ENCODE peak calls at places on chromosomes 7 and 10, in seven cellular contexts. One of them, this sample, is unnamed.

GRCh38 chr7:92255308-92255707 is 9.5 kb downstream of the ANKIB1 start:
- DNase-seq in GM20000: no peak
- DNase-seq in lower lobe of right lung: no peak
- DNase-seq in heart left ventricle: no peak
- DNase-seq in cardiac fibroblast: peak; percentile 85
- DNase-seq in body of pancreas: no peak
- DNase-seq in endothelial cell of umbilical vein: no peak
- DNase-seq in this sample: peak; percentile 12

GRCh38 chr7:2624293-2624881 is 7.4 kb upstream of the TTYH3 start:
- DNase-seq in GM20000: no peak
- DNase-seq in lower lobe of right lung: no peak
- DNase-seq in heart left ventricle: no peak
- DNase-seq in cardiac fibroblast: no peak
- DNase-seq in body of pancreas: no peak
- DNase-seq in endothelial cell of umbilical vein: no peak
- DNase-seq in this sample: no peak

GRCh38 chr7:100248483-100248882 is 28.7 kb downstream of the PVRIG start:
- DNase-seq in GM20000: no peak
- DNase-seq in lower lobe of right lung: no peak
- DNase-seq in heart left ventricle: no peak
- DNase-seq in cardiac fibroblast: no peak
- DNase-seq in body of pancreas: no peak
- DNase-seq in endothelial cell of umbilical vein: no peak
- DNase-seq in this sample: no peak

GRCh38 chr7:111083423-111083822 is 7.5 kb upstream of the LRRN3 start:
- DNase-seq in GM20000: peak; percentile 64
- DNase-seq in lower lobe of right lung: no peak
- DNase-seq in heart left ventricle: no peak
- DNase-seq in cardiac fibroblast: no peak
- DNase-seq in body of pancreas: no peak
- DNase-seq in endothelial cell of umbilical vein: peak; percentile 68
- DNase-seq in this sample: peak; percentile 52

GRCh38 chr7:101988513-101988912 is 171.1 kb downstream of the CUX1 start:
- DNase-seq in GM20000: no peak
- DNase-seq in lower lobe of right lung: no peak
- DNase-seq in heart left ventricle: no peak
- DNase-seq in cardiac fibroblast: no peak
- DNase-seq in body of pancreas: no peak
- DNase-seq in endothelial cell of umbilical vein: no peak
- DNase-seq in this sample: no peak

GRCh38 chr10:112278871-112279270 is 4.3 kb upstream of the TECTB start:
- DNase-seq in GM20000: no peak
- DNase-seq in lower lobe of right lung: no peak
- DNase-seq in heart left ventricle: no peak
- DNase-seq in cardiac fibroblast: no peak
- DNase-seq in body of pancreas: no peak
- DNase-seq in endothelial cell of umbilical vein: no peak
- DNase-seq in this sample: no peak

GRCh38 chr7:1555813-1556540 is at the start of gene TMEM184A:
- DNase-seq in GM20000: peak; percentile 76
- DNase-seq in lower lobe of right lung: peak; percentile 87
- DNase-seq in heart left ventricle: no peak
- DNase-seq in cardiac fibroblast: no peak
- DNase-seq in body of pancreas: peak; percentile 98
- DNase-seq in endothelial cell of umbilical vein: no peak
- DNase-seq in this sample: no peak

GRCh38 chr7:119028736-119029135 is 804.2 kb downstream of the ANKRD7 start:
- DNase-seq in GM20000: no peak
- DNase-seq in lower lobe of right lung: no peak
- DNase-seq in heart left ventricle: no peak
- DNase-seq in cardiac fibroblast: no peak
- DNase-seq in body of pancreas: no peak
- DNase-seq in endothelial cell of umbilical vein: no peak
- DNase-seq in this sample: no peak

GRCh38 chr7:101108961-101109360 is 17.9 kb upstream of the SERPINE1 start:
- DNase-seq in GM20000: no peak
- DNase-seq in lower lobe of right lung: no peak
- DNase-seq in heart left ventricle: no peak
- DNase-seq in cardiac fibroblast: no peak
- DNase-seq in body of pancreas: no peak
- DNase-seq in endothelial cell of umbilical vein: peak; percentile 60
- DNase-seq in this sample: no peak

GRCh38 chr10:108784534-108784933 is 1138.8 kb downstream of the XPNPEP1 start:
- DNase-seq in GM20000: no peak
- DNase-seq in lower lobe of right lung: no peak
- DNase-seq in heart left ventricle: no peak
- DNase-seq in cardiac fibroblast: no peak
- DNase-seq in body of pancreas: no peak
- DNase-seq in endothelial cell of umbilical vein: no peak
- DNase-seq in this sample: no peak

GRCh38 chr10:6411424-6411823 is 168.7 kb downstream of the PRKCQ start:
- DNase-seq in GM20000: no peak
- DNase-seq in lower lobe of right lung: no peak
- DNase-seq in heart left ventricle: no peak
- DNase-seq in cardiac fibroblast: no peak
- DNase-seq in body of pancreas: no peak
- DNase-seq in endothelial cell of umbilical vein: no peak
- DNase-seq in this sample: no peak

GRCh38 chr7:5695037-5695708 is 86.3 kb downstream of the RNF216 start:
- DNase-seq in GM20000: peak; percentile 61
- DNase-seq in lower lobe of right lung: no peak
- DNase-seq in heart left ventricle: peak; percentile 59
- DNase-seq in cardiac fibroblast: peak; percentile 78
- DNase-seq in body of pancreas: peak; percentile 21
- DNase-seq in endothelial cell of umbilical vein: no peak
- DNase-seq in this sample: no peak

GRCh38 chr10:86708068-86708782 is 39.9 kb downstream of the LDB3 start:
- DNase-seq in GM20000: no peak
- DNase-seq in lower lobe of right lung: no peak
- DNase-seq in heart left ventricle: no peak
- DNase-seq in cardiac fibroblast: no peak
- DNase-seq in body of pancreas: no peak
- DNase-seq in endothelial cell of umbilical vein: no peak
- DNase-seq in this sample: no peak

GRCh38 chr10:100878291-100878910 is 34.4 kb upstream of the SLF2 start:
- DNase-seq in GM20000: peak; percentile 62
- DNase-seq in lower lobe of right lung: no peak
- DNase-seq in heart left ventricle: peak; percentile 36
- DNase-seq in cardiac fibroblast: peak; percentile 83
- DNase-seq in body of pancreas: peak; percentile 48
- DNase-seq in endothelial cell of umbilical vein: peak; percentile 57
- DNase-seq in this sample: peak; percentile 44

GRCh38 chr7:151459726-151460473 is 20.0 kb upstream of the CRYGN start:
- DNase-seq in GM20000: no peak
- DNase-seq in lower lobe of right lung: peak; percentile 72
- DNase-seq in heart left ventricle: peak; percentile 77
- DNase-seq in cardiac fibroblast: peak; percentile 98
- DNase-seq in body of pancreas: peak; percentile 81
- DNase-seq in endothelial cell of umbilical vein: peak; percentile 86
- DNase-seq in this sample: peak; percentile 76

DNA sequence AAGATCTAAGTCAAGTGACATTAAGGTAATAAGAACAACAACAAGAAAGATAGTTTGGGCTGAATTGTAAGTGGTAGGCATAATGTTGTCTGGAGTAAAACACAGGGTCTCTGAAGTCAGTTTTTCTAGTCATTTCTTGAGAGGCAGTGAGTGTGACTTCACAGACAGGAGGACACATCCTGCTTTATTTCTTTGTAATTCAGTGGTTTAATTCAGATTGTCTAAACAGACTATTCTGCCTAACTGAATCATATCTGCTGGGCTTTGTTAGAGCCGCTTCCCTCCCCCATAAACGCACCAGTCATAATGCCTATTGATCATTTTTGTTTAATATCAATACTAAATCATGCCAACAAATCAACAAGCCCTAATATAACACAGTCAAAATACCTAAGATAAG is 46.8 kb downstream of the AGK start:
- DNase-seq in GM20000: no peak
- DNase-seq in lower lobe of right lung: no peak
- DNase-seq in heart left ventricle: no peak
- DNase-seq in cardiac fibroblast: no peak
- DNase-seq in body of pancreas: no peak
- DNase-seq in endothelial cell of umbilical vein: no peak
- DNase-seq in this sample: no peak
- TF ChIP-seq CTCF in GM20000: no peak
- TF ChIP-seq CTCF in lower lobe of right lung: no peak
- TF ChIP-seq CTCF in heart left ventricle: no peak
- TF ChIP-seq CTCF in cardiac fibroblast: no peak
- TF ChIP-seq CTCF in body of pancreas: no peak
- TF ChIP-seq CTCF in endothelial cell of umbilical vein: no peak
- TF ChIP-seq CTCF in this sample: no peak

DNA sequence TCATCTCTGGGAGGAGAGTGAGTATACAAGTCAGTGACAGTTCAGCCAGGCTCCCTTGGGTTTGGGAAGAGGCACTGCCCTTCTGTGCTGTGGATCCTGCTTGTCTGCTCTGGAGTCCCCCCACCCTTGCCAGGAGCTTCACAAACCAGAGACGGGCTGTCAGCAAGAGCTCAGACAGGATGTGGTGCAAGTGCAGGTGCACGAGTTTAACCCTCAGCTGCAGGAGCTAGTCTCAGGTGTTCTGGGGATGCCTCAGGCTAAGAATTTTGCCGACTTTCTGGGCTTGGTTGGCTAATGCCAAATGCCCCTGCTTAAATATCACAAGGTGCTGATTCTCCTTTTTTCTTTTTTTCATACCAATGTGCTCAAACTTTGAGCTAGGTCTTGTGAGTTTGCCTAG is 22.3 kb downstream of the ZNF783 start:
- DNase-seq in GM20000: peak; percentile 49
- DNase-seq in lower lobe of right lung: no peak
- DNase-seq in heart left ventricle: no peak
- DNase-seq in cardiac fibroblast: no peak
- DNase-seq in body of pancreas: no peak
- DNase-seq in endothelial cell of umbilical vein: no peak
- DNase-seq in this sample: no peak
- TF ChIP-seq CTCF in GM20000: no peak
- TF ChIP-seq CTCF in lower lobe of right lung: no peak
- TF ChIP-seq CTCF in heart left ventricle: no peak
- TF ChIP-seq CTCF in cardiac fibroblast: no peak
- TF ChIP-seq CTCF in body of pancreas: no peak
- TF ChIP-seq CTCF in endothelial cell of umbilical vein: no peak
- TF ChIP-seq CTCF in this sample: no peak

DNA sequence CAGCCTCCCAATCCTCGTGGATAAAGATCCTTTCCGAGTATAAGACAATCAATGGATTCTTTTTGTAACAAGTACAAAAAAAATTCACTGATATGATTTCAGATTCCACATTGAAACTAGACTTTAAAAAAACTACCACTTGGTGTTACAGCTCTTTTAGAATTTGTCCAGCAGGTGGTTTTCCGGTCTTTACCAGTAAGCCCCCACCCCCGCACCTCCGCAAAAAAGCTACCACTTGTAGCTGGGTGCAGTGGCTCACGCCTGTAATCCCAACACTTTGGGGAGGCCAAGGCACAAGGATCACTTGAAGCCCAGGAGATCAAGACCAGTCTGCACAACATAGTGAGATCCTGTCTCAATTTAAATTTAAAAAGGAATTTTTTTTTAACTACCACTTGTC is 19.8 kb downstream of the IGF2BP3 start:
- DNase-seq in GM20000: no peak
- DNase-seq in lower lobe of right lung: no peak
- DNase-seq in heart left ventricle: no peak
- DNase-seq in cardiac fibroblast: no peak
- DNase-seq in body of pancreas: no peak
- DNase-seq in endothelial cell of umbilical vein: no peak
- DNase-seq in this sample: no peak
- TF ChIP-seq CTCF in GM20000: no peak
- TF ChIP-seq CTCF in lower lobe of right lung: no peak
- TF ChIP-seq CTCF in heart left ventricle: no peak
- TF ChIP-seq CTCF in cardiac fibroblast: no peak
- TF ChIP-seq CTCF in body of pancreas: no peak
- TF ChIP-seq CTCF in endothelial cell of umbilical vein: no peak
- TF ChIP-seq CTCF in this sample: no peak

GRCh38 chr7:69787736-69788431 is 189.6 kb downstream of the AUTS2 start:
- DNase-seq in GM20000: no peak
- DNase-seq in lower lobe of right lung: no peak
- DNase-seq in heart left ventricle: no peak
- DNase-seq in cardiac fibroblast: no peak
- DNase-seq in body of pancreas: no peak
- DNase-seq in endothelial cell of umbilical vein: no peak
- DNase-seq in this sample: no peak
- TF ChIP-seq CTCF in GM20000: no peak
- TF ChIP-seq CTCF in lower lobe of right lung: no peak
- TF ChIP-seq CTCF in heart left ventricle: no peak
- TF ChIP-seq CTCF in cardiac fibroblast: no peak
- TF ChIP-seq CTCF in body of pancreas: no peak
- TF ChIP-seq CTCF in endothelial cell of umbilical vein: no peak
- TF ChIP-seq CTCF in this sample: no peak